ENCODE peak calls at places on chromosomes 1 and 21, in five cellular contexts. H is transverse colon, A is stomach, Y is K562, L is GM12891. V is an unnamed sample.
A peak's percentile ranks its signal among the peaks of the same experiment; 100 is the strongest.

GRCh38 chr1:31745898-31746668 is 18.1 kb downstream of the ADGRB2 start:
- DNase-seq in H (no peak), A (no peak), Y (no peak), L (no peak), V (no peak)

GRCh38 chr1:107501081-107501605 is 360.3 kb downstream of the NTNG1 start:
- DNase-seq in H (no peak), A (no peak), Y (no peak), L (no peak), V (no peak)

GRCh38 chr1:88783145-88783544 is 99.1 kb downstream of the PKN2 start:
- DNase-seq in H (no peak), A (no peak), Y (no peak), L (no peak), V (no peak)

GRCh38 chr1:214658785-214659184 is 55.8 kb downstream of the CENPF start:
- DNase-seq in H (no peak), A (no peak), Y (no peak), L (no peak), V (no peak)

GRCh38 chr1:58401991-58402390 is 144.5 kb downstream of the OMA1 start:
- DNase-seq in H (no peak), A (no peak), Y (no peak), L (no peak), V (no peak)

GRCh38 chr1:37556712-37557196 is at the start of gene DNALI1:
- DNase-seq in H (peak; percentile 82), A (peak; percentile 93), Y (peak; percentile 94), L (peak; percentile 27), V (peak; percentile 90)

GRCh38 chr21:36134820-36135390 is at the start of gene CBR3:
- DNase-seq in H (peak; percentile 55), A (peak; percentile 48), Y (no peak), L (no peak), V (peak; percentile 60)

GRCh38 chr1:53591924-53592323 is 132.7 kb downstream of the DMRTB1 start:
- DNase-seq in H (no peak), A (no peak), Y (no peak), L (no peak), V (no peak)

GRCh38 chr1:47478090-47478489 is 40.2 kb downstream of the FOXD2 start:
- DNase-seq in H (peak; percentile 78), A (peak; percentile 79), Y (no peak), L (no peak), V (peak; percentile 79)

GRCh38 chr1:2644591-2645101 is 11.8 kb upstream of the MMEL1 start:
- DNase-seq in H (no peak), A (no peak), Y (no peak), L (no peak), V (no peak)

GRCh38 chr1:112878321-112878720 is 77.7 kb downstream of the SLC16A1 start:
- DNase-seq in H (no peak), A (no peak), Y (peak; percentile 77), L (no peak), V (no peak)

GRCh38 chr1:118326960-118327629 is 142.1 kb upstream of the SPAG17 start:
- DNase-seq in H (no peak), A (no peak), Y (no peak), L (no peak), V (no peak)

GRCh38 chr21:40318371-40318770 is 451.1 kb downstream of the PCP4 start:
- DNase-seq in H (no peak), A (no peak), Y (no peak), L (no peak), V (no peak)

GRCh38 chr1:3717041-3717714 is 35.1 kb upstream of the CCDC27 start:
- DNase-seq in H (no peak), A (no peak), Y (no peak), L (no peak), V (peak; percentile 92)

GRCh38 chr1:93552751-93553455 is 105.0 kb downstream of the FNBP1L start:
- DNase-seq in H (no peak), A (no peak), Y (peak; percentile 22), L (no peak), V (no peak)

GRCh38 chr1:83959824-83960441 is 39.0 kb downstream of the TTLL7 start:
- DNase-seq in H (no peak), A (no peak), Y (no peak), L (no peak), V (no peak)

GRCh38 chr1:37519613-37520012 is 5.0 kb upstream of the MEAF6 start:
- DNase-seq in H (no peak), A (no peak), Y (no peak), L (no peak), V (no peak)

GRCh38 chr1:229664133-229664689 is 38.2 kb downstream of the URB2 start:
- DNase-seq in H (peak; percentile 33), A (peak; percentile 52), Y (no peak), L (peak; percentile 23), V (no peak)

GRCh38 chr1:197915797-197916686 is 1.1 kb upstream of the LHX9 start:
- DNase-seq in H (peak; percentile 54), A (no peak), Y (no peak), L (no peak), V (no peak)

GRCh38 chr1:41322835-41323234 is 38.4 kb upstream of the FOXO6 start:
- DNase-seq in H (peak; percentile 56), A (peak; percentile 71), Y (peak; percentile 75), L (peak; percentile 46), V (peak; percentile 37)

GRCh38 chr1:189499736-189500135 is 977.9 kb downstream of the BRINP3 start:
- DNase-seq in H (no peak), A (no peak), Y (no peak), L (no peak), V (no peak)

GRCh38 chr1:189496768-189497167 is 980.9 kb downstream of the BRINP3 start:
- DNase-seq in H (no peak), A (no peak), Y (no peak), L (no peak), V (no peak)

DNA sequence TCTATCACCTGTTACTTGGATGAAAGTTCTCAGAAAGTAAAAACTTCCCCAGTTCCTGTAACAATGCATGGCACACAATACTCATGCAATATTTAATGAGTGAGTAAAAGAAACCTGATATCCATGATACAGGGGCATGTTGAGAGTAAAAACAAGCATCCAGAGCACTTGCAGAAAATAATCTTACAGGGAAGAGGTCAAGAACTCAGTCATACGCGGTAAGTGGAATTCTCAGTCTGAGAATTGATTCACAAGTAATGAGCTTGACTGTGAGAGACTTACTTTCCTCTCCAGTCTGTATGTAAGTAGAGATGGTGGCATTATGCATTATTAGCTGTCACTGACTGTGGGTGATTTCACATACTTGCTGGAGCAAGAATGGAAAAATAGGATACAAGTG is 976.9 kb downstream of the BRINP3 start:
- DNase-seq in H (no peak), A (no peak), Y (no peak), L (no peak), V (no peak)
- TF ChIP-seq POLR2AphosphoS5 in H (no peak), A (no peak), Y (no peak), L (no peak), V (no peak)

DNA sequence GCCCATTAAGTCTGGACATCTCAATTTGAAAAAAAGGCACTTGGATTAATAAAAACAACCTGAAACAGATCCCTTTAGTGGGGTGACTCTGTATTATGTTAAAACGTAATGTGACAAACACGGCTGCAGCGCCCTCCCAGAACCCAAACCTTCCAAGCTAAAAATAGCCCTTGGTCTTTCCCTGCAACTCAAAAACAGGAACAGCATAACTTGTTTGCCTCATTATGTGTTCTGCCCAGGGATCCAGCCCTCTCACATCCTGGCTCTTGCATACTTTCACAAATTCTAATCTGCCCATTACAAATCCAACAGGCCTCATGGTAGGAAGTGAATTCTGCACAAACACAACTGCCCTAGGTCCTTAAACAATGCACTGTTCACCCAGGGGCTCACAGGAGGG is 94.7 kb upstream of the GADD45A start:
- DNase-seq in H (peak; percentile 18), A (no peak), Y (no peak), L (no peak), V (no peak)
- TF ChIP-seq POLR2AphosphoS5 in H (no peak), A (no peak), Y (no peak), L (no peak), V (peak; percentile 16)

GRCh38 chr21:42313501-42313969 is 1.7 kb downstream of the TFF3 start:
- DNase-seq in H (peak; percentile 66), A (peak; percentile 53), Y (no peak), L (no peak), V (no peak)
- TF ChIP-seq POLR2AphosphoS5 in H (no peak), A (no peak), Y (no peak), L (no peak), V (no peak)

DNA sequence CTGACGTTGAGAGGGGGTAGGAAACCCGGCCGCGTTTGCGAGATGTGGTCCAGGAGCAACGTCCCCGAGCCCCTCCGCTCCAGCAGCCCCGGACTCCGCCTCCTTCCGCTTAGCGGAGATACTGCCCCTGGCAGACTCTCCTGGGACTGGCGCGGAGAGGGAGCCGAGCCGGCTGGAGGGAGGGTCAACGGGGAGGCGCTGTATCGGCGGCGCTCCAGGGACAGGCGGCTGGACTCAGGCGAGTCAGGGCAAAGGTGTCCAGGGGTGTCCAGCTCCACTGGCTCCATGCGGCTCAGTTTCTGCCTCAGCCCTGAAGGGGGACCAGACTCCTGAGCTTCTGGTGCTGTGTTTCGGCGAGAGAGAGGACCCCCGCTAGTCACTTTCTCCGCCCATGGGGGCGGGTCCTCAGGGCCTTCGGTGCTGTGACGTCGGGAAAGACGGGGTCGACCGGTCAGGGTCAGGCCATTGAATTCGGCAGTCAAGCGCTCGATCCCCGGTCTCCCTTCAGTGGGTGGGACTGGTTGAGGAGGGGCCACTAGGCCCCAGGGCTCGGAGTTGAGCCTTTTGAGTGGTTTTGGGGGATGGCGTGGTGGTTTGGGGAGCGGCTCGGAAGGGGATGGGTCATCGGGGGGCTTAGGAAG is 2.8 kb upstream of the LIX1L start:
- DNase-seq in H (peak; percentile 77), A (peak; percentile 70), Y (no peak), L (no peak), V (peak; percentile 63)
- TF ChIP-seq POLR2AphosphoS5 in H (peak; percentile 78), A (peak; percentile 79), Y (no peak), L (no peak), V (peak; percentile 70)

GRCh38 chr1:173208868-173209267 is 1.7 kb upstream of the TNFSF4 start:
- DNase-seq in H (no peak), A (no peak), Y (no peak), L (no peak), V (no peak)
- TF ChIP-seq POLR2AphosphoS5 in H (no peak), A (no peak), Y (no peak), L (no peak), V (no peak)

GRCh38 chr21:42514883-42515228 is 1.2 kb downstream of the SLC37A1 start:
- DNase-seq in H (no peak), A (no peak), Y (no peak), L (no peak), V (no peak)

GRCh38 chr21:42513151-42513984 is at the start of gene SLC37A1:
- DNase-seq in H (no peak), A (peak; percentile 64), Y (peak; percentile 40), L (peak; percentile 50), V (no peak)

GRCh38 chr21:42512346-42513034 is 1.2 kb upstream of the SLC37A1 start:
- DNase-seq in H (no peak), A (no peak), Y (no peak), L (no peak), V (no peak)

GRCh38 chr21:42515708-42516502 is 2.3 kb downstream of the SLC37A1 start:
- DNase-seq in H (peak; percentile 60), A (no peak), Y (no peak), L (no peak), V (peak; percentile 79)

GRCh38 chr21:42513985-42514882 is 582 bp downstream of the SLC37A1 start:
- DNase-seq in H (peak; percentile 74), A (peak; percentile 76), Y (no peak), L (peak; percentile 58), V (no peak)
- TF ChIP-seq POLR2AphosphoS5 in H (peak; percentile 76), A (peak; percentile 39), Y (no peak), L (peak; percentile 65), V (peak; percentile 18)